ENCODE peak calls at places on chromosomes 13 and 19, in eight cellular contexts. V, C, O, J, W, T, R and P are unnamed samples.
A peak's percentile ranks its signal among the peaks of the same experiment; 100 is the strongest.

GRCh38 chr13:45368571-45368970 is 27.6 kb upstream of the TPT1 start:
- DNase-seq in V (peak; percentile 56), C (no peak), O (no peak), J (no peak), W (no peak), T (no peak), R (no peak), P (no peak)

GRCh38 chr13:106096661-106097092 is 438.8 kb downstream of the EFNB2 start:
- DNase-seq in V (peak; percentile 90), C (no peak), O (no peak), J (no peak), W (no peak), T (no peak), R (peak; percentile 32), P (no peak)

GRCh38 chr13:85586422-85586831 is 212.8 kb downstream of the SLITRK6 start:
- DNase-seq in V (peak; percentile 97), C (no peak), O (no peak), J (no peak), W (no peak), T (peak; percentile 93), R (no peak), P (no peak)

GRCh38 chr19:44303976-44304568 is 753 bp downstream of the ZNF235 start:
- DNase-seq in V (peak; percentile 26), C (peak; percentile 31), O (no peak), J (no peak), W (no peak), T (peak; percentile 46), R (peak; percentile 59), P (no peak)

GRCh38 chr19:40822161-40822560 is 23.2 kb downstream of the EGLN2 start:
- DNase-seq in V (no peak), C (no peak), O (peak; percentile 46), J (no peak), W (no peak), T (no peak), R (no peak), P (no peak)

GRCh38 chr13:36531746-36532486 is 99.6 kb downstream of the CCNA1 start:
- DNase-seq in V (peak; percentile 62), C (no peak), O (no peak), J (no peak), W (no peak), T (peak; percentile 64), R (peak; percentile 0), P (peak; percentile 1)

GRCh38 chr13:21360463-21360862 is 98.6 kb downstream of the ZDHHC20 start:
- DNase-seq in V (no peak), C (no peak), O (no peak), J (no peak), W (no peak), T (no peak), R (no peak), P (no peak)

GRCh38 chr13:84400711-84401110 is 518.4 kb upstream of the SLITRK1 start:
- DNase-seq in V (peak; percentile 74), C (no peak), O (no peak), J (no peak), W (peak; percentile 52), T (peak; percentile 98), R (no peak), P (peak; percentile 73)

GRCh38 chr19:38219221-38219620 is 4.8 kb downstream of the DPF1 start:
- DNase-seq in V (no peak), C (no peak), O (no peak), J (no peak), W (no peak), T (no peak), R (no peak), P (no peak)

GRCh38 chr19:41746593-41747227 is 8.6 kb upstream of the CEACAM6 start:
- DNase-seq in V (peak; percentile 76), C (peak; percentile 59), O (peak; percentile 62), J (no peak), W (peak; percentile 3), T (peak; percentile 36), R (peak; percentile 46), P (peak; percentile 10)

GRCh38 chr19:54515156-54515555 is 12.5 kb downstream of the LAIR2 start:
- DNase-seq in V (no peak), C (no peak), O (no peak), J (no peak), W (no peak), T (no peak), R (no peak), P (no peak)

DNA sequence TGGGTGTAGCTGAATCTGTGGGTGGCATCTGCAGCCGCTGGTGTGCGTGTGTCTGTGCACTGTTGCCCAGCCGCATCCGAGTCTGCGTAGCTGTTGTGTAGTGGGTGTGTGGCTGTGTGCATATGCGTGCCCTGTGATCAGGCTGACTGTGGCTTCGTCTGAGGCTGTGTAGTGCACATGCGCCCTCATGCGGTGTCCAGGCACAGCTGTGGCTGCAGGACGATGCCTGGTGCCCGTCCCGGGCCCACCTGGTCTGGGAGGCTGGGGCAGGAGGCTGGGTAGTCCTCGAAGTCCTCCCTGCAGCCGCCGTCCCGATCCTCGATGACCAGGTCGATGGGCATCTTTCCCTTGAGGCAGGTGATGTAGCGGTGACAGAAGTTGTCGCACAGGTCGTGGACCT is 4.9 kb downstream of the MEIS3 start:
- DNase-seq in V (peak; percentile 57), C (peak; percentile 70), O (no peak), J (no peak), W (no peak), T (no peak), R (no peak), P (no peak)
- TF ChIP-seq CTCF in V (peak; percentile 55), C (peak; percentile 54), O (no peak), J (no peak), W (peak; percentile 22), T (no peak), R (peak; percentile 5), P (no peak)

GRCh38 chr13:33520480-33520839 is 234.9 kb upstream of the STARD13 start:
- DNase-seq in V (no peak), C (no peak), O (no peak), J (no peak), W (no peak), T (no peak), R (no peak), P (no peak)

GRCh38 chr13:33526718-33527117 is 241.2 kb upstream of the STARD13 start:
- DNase-seq in V (no peak), C (no peak), O (no peak), J (no peak), W (no peak), T (no peak), R (no peak), P (no peak)

GRCh38 chr13:33519561-33520479 is 234.3 kb upstream of the STARD13 start:
- DNase-seq in V (no peak), C (no peak), O (no peak), J (no peak), W (peak; percentile 85), T (peak; percentile 98), R (peak; percentile 94), P (peak; percentile 86)

GRCh38 chr13:33525759-33526158 is 240.2 kb upstream of the STARD13 start:
- DNase-seq in V (no peak), C (no peak), O (no peak), J (no peak), W (no peak), T (no peak), R (no peak), P (no peak)

DNA sequence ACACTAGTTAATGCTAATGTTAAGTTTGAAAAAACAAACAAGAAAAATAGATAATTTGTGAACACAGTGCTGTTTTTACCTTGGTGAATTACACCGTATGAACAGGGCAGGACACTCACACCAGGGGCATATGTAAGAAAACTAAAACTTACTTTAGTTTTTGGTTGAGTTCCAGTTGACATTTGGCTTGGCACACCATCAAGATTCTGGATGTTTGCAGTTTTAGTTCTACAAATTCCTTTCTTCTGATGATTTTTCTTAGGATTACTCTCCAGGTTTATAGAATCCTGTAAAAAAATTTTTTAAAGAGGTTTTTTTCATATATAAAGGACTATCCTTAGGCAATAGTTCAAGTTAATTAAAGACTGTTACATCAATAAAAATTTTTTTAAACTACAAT is 238.5 kb upstream of the STARD13 start:
- DNase-seq in V (peak; percentile 93), C (no peak), O (no peak), J (no peak), W (peak; percentile 77), T (peak; percentile 92), R (peak; percentile 89), P (peak; percentile 80)
- H3K4me3 ChIP-seq in V (no peak overlapping the region), C (no peak overlapping the region), O (no peak overlapping the region), J (no peak overlapping the region), W (no peak overlapping the region), T (no peak overlapping the region), R (no peak overlapping the region), P (no peak overlapping the region)

DNA sequence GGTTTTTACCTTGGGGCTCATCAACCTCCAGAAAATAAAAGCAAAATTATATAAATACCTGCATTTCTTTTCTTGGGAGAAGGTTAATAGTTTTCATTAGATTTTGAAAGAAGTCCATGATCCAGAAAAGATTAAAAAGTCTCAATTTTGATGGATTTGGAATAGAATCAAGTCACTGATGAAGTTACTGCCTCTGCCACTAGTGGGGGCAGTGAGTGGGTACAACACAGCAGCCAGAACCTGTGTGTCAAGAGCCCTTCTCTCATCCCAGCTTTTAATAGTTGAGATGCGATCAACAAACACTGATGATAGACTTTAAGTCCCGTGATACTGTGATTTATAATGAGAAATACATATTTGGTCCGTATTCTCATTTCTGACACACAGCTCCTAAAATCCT is 686.7 kb downstream of the DIAPH3 start:
- DNase-seq in V (no peak), C (peak; percentile 32), O (no peak), J (no peak), W (no peak), T (no peak), R (no peak), P (no peak)
- TF ChIP-seq CTCF in V (peak; percentile 41), C (peak; percentile 55), O (no peak), J (no peak), W (no peak), T (no peak), R (peak; percentile 46), P (peak; percentile 33)

GRCh38 chr19:49590971-49591730 is at the start of gene PRR12:
- DNase-seq in V (peak; percentile 70), C (peak; percentile 81), O (peak; percentile 74), J (peak; percentile 81), W (no peak), T (peak; percentile 63), R (peak; percentile 71), P (no peak)
- H3K4me3 ChIP-seq in V (peak within 1 kb of the TSS; percentile 99), C (peak within 1 kb of the TSS; percentile 88), O (peak within 1 kb of the TSS; percentile 72), J (peak within 1 kb of the TSS; percentile 78), W (peak within 1 kb of the TSS; percentile 85), T (peak within 1 kb of the TSS; percentile 90), R (peak within 1 kb of the TSS; percentile 87), P (peak within 1 kb of the TSS; percentile 49)

DNA sequence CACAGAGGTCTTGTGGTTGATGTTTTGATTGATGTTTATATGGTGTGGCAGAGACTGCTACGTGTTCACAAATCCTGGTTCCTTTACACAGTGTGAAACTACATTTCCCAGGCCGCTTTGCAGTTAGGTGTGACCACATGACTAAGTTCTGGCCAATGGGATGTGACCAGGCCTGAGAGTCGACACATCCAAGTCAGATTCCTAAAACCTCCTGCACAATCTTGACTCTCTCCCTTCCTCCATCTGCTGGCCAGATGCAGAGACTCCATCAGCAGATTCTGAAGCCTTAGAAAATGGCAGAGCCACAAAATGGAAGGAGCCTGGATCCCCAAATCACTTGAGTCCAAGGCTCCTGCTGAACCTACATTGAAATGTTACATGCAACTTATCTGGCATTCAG is 12.6 kb downstream of the CD37 start:
- DNase-seq in V (peak; percentile 58), C (peak; percentile 74), O (no peak), J (no peak), W (peak; percentile 44), T (peak; percentile 66), R (peak; percentile 85), P (peak; percentile 47)
- TF ChIP-seq CTCF in V (peak; percentile 28), C (peak; percentile 43), O (no peak), J (no peak), W (peak; percentile 38), T (peak; percentile 12), R (peak; percentile 40), P (peak; percentile 35)

GRCh38 chr13:94711561-94712286 is 621 bp downstream of the SOX21 start:
- DNase-seq in V (peak; percentile 27), C (peak; percentile 27), O (no peak), J (no peak), W (no peak), T (peak; percentile 42), R (peak; percentile 12), P (no peak)
- H3K4me3 ChIP-seq in V (peak overlapping the region; percentile 98), C (no peak overlapping the region), O (peak overlapping the region; percentile 46), J (peak overlapping the region; percentile 58), W (no peak overlapping the region), T (no peak overlapping the region), R (no peak overlapping the region), P (no peak overlapping the region)